ENCODE peak calls at places on chromosomes 4 and X, in five cellular contexts. J, I, G, T and Y are unnamed samples.

GRCh38 chr4:146916479-146917076 is 29.1 kb downstream of the TTC29 start:
- DNase-seq in G (no peak), J (no peak), T (no peak), I (no peak), Y (no peak)

GRCh38 chr4:140156529-140157171 is 2.7 kb upstream of the MAML3 start:
- DNase-seq in J (no peak), T (no peak), I (no peak), G (no peak), Y (no peak)

GRCh38 chr4:126986828-126987227 is 645.9 kb upstream of the INTU start:
- DNase-seq in J (no peak), I (no peak), G (no peak), T (no peak), Y (no peak)

GRCh38 chr4:53981573-53981972 is 82.8 kb downstream of the CHIC2 start:
- DNase-seq in G (no peak), I (no peak), T (no peak), J (no peak), Y (no peak)

GRCh38 chr4:2081540-2081939 is 22.4 kb downstream of the NAT8L start:
- DNase-seq in G (no peak), I (no peak), T (no peak), J (no peak), Y (no peak)

GRCh38 chr4:145934434-145935047 is 4.1 kb downstream of the ZNF827 start:
- DNase-seq in I (no peak), G (no peak), T (no peak), J (peak), Y (no peak)

GRCh38 chr4:16627999-16628398 is 270.4 kb downstream of the LDB2 start:
- DNase-seq in J (no peak), T (no peak), G (no peak), I (no peak), Y (no peak)

GRCh38 chr4:10201356-10202223 is 85.0 kb upstream of the WDR1 start:
- DNase-seq in J (no peak), T (no peak), I (no peak), G (no peak), Y (no peak)

GRCh38 chr4:56619160-56619559 is 61.9 kb downstream of the HOPX start:
- DNase-seq in T (no peak), I (no peak), G (no peak), J (no peak), Y (no peak)

GRCh38 chrX:47321386-47321785 is 49.0 kb upstream of the ZNF157 start:
- DNase-seq in G (peak), T (no peak), I (peak), J (peak), Y (peak)

GRCh38 chr4:123298798-123299197 is 97.8 kb upstream of the SPRY1 start:
- DNase-seq in I (no peak), G (no peak), T (no peak), J (no peak), Y (no peak)

GRCh38 chrX:122783918-122784317 is 400.2 kb upstream of the GRIA3 start:
- DNase-seq in T (no peak), G (no peak), J (no peak), I (no peak), Y (no peak)

GRCh38 chrX:120549483-120550452 is 11.0 kb downstream of the CUL4B start:
- DNase-seq in J (no peak), I (peak), G (no peak), T (no peak), Y (no peak)

GRCh38 chr4:99002274-99002673 is 6.8 kb downstream of the METAP1 start:
- DNase-seq in G (no peak), T (no peak), J (no peak), I (no peak), Y (no peak)

GRCh38 chr4:47374477-47374876 is 89.0 kb downstream of the COMMD8 start:
- DNase-seq in J (no peak), T (no peak), G (no peak), I (no peak), Y (no peak)

GRCh38 chrX:63746278-63746677 is 38.7 kb downstream of the ARHGEF9 start:
- DNase-seq in J (no peak), T (no peak), I (no peak), G (no peak), Y (no peak)

GRCh38 chrX:25001808-25002657 is 13.7 kb downstream of the ARX start:
- DNase-seq in J (no peak), G (no peak), I (no peak), T (no peak), Y (no peak)

GRCh38 chr4:40482985-40483647 is 146.5 kb downstream of the RBM47 start:
- DNase-seq in T (no peak), G (no peak), I (peak), J (no peak), Y (no peak)

GRCh38 chrX:150680974-150681373 is 12.2 kb upstream of the MTMR1 start:
- DNase-seq in J (no peak), T (no peak), I (peak), G (no peak), Y (no peak)

GRCh38 chr4:47933798-47934197 is 19.4 kb upstream of the NFXL1 start:
- DNase-seq in J (no peak), I (no peak), T (no peak), G (no peak), Y (no peak)

GRCh38 chr4:164012396-164013027 is 518.0 kb downstream of the TMA16 start:
- DNase-seq in I (no peak), T (no peak), J (no peak), G (no peak), Y (no peak)

GRCh38 chr4:2823301-2823670 is 20.4 kb upstream of the ADD1 start:
- DNase-seq in T (no peak), J (peak), I (no peak), G (no peak), Y (no peak)

GRCh38 chr4:114187592-114187991 is 208.1 kb upstream of the ARSJ start:
- DNase-seq in J (no peak), I (no peak), T (no peak), G (no peak), Y (no peak)

GRCh38 chr4:121789960-121790829 is 10.9 kb upstream of the EXOSC9 start:
- DNase-seq in G (no peak), I (no peak), J (no peak), T (no peak), Y (no peak)

GRCh38 chr4:140533951-140534480 is 10.0 kb downstream of the ELMOD2 start:
- DNase-seq in J (no peak), T (no peak), I (no peak), G (no peak), Y (no peak)

GRCh38 chr4:93084599-93085305 is 743.8 kb upstream of the ATOH1 start:
- DNase-seq in T (no peak), J (no peak), G (no peak), I (no peak), Y (no peak)

GRCh38 chr4:147250062-147250461 is 230.8 kb upstream of the EDNRA start:
- DNase-seq in T (no peak), G (no peak), I (no peak), J (no peak), Y (no peak)

GRCh38 chr4:9970399-9971011 is 50.8 kb downstream of the SLC2A9 start:
- DNase-seq in J (peak), T (no peak), G (no peak), I (no peak), Y (no peak)

GRCh38 chrX:140389331-140389730 is 115.5 kb downstream of the SOX3 start:
- DNase-seq in I (no peak), T (no peak), J (peak), G (no peak), Y (no peak)

GRCh38 chr4:163693776-163694175 is 199.3 kb downstream of the TMA16 start:
- DNase-seq in T (no peak), G (no peak), I (no peak), J (no peak), Y (no peak)